ENCODE peak calls at places on chromosomes 5 and 9, in four cellular contexts. One of them, this sample, is unnamed.

GRCh38 chr9:126724226-126724625 is 80.6 kb upstream of the ZBTB43 start:
- DNase-seq in left lung: no peak
- DNase-seq in astrocyte of the cerebellum: no peak
- DNase-seq in choroid plexus epithelial cell: peak; percentile 35
- DNase-seq in this sample: no peak

GRCh38 chr5:154850255-154851062 is at the start of gene FAXDC2:
- DNase-seq in left lung: peak; percentile 79
- DNase-seq in astrocyte of the cerebellum: peak; percentile 68
- DNase-seq in choroid plexus epithelial cell: peak; percentile 92
- DNase-seq in this sample: no peak

GRCh38 chr5:133298447-133298846 is 246.6 kb downstream of the HSPA4 start:
- DNase-seq in left lung: no peak
- DNase-seq in astrocyte of the cerebellum: no peak
- DNase-seq in choroid plexus epithelial cell: no peak
- DNase-seq in this sample: no peak

GRCh38 chr5:163496286-163496685 is 9.1 kb upstream of the MAT2B start:
- DNase-seq in left lung: no peak
- DNase-seq in astrocyte of the cerebellum: no peak
- DNase-seq in choroid plexus epithelial cell: no peak
- DNase-seq in this sample: no peak

GRCh38 chr9:100579665-100580064 is 1.8 kb downstream of the CAVIN4 start:
- DNase-seq in left lung: no peak
- DNase-seq in astrocyte of the cerebellum: no peak
- DNase-seq in choroid plexus epithelial cell: peak; percentile 60
- DNase-seq in this sample: no peak

GRCh38 chr5:67015577-67016290 is 180.9 kb downstream of the CD180 start:
- DNase-seq in left lung: no peak
- DNase-seq in astrocyte of the cerebellum: no peak
- DNase-seq in choroid plexus epithelial cell: no peak
- DNase-seq in this sample: no peak

GRCh38 chr5:176748967-176749935 is 61.1 kb upstream of the UNC5A start:
- DNase-seq in left lung: no peak
- DNase-seq in astrocyte of the cerebellum: no peak
- DNase-seq in choroid plexus epithelial cell: no peak
- DNase-seq in this sample: peak; percentile 44

GRCh38 chr5:139422307-139422893 is 16.9 kb downstream of the DNAJC18 start:
- DNase-seq in left lung: no peak
- DNase-seq in astrocyte of the cerebellum: peak; percentile 70
- DNase-seq in choroid plexus epithelial cell: peak; percentile 89
- DNase-seq in this sample: no peak

GRCh38 chr9:110807956-110808598 is 139.5 kb downstream of the MUSK start:
- DNase-seq in left lung: no peak
- DNase-seq in astrocyte of the cerebellum: no peak
- DNase-seq in choroid plexus epithelial cell: no peak
- DNase-seq in this sample: no peak

GRCh38 chr9:18075253-18075977 is 398.5 kb upstream of the ADAMTSL1 start:
- DNase-seq in left lung: no peak
- DNase-seq in astrocyte of the cerebellum: no peak
- DNase-seq in choroid plexus epithelial cell: no peak
- DNase-seq in this sample: no peak

GRCh38 chr5:171826132-171826531 is 40.5 kb downstream of the SMIM23 start:
- DNase-seq in left lung: no peak
- DNase-seq in astrocyte of the cerebellum: no peak
- DNase-seq in choroid plexus epithelial cell: peak; percentile 5
- DNase-seq in this sample: peak; percentile 4

GRCh38 chr5:871596-872298 is 20.9 kb downstream of the BRD9 start:
- DNase-seq in left lung: no peak
- DNase-seq in astrocyte of the cerebellum: no peak
- DNase-seq in choroid plexus epithelial cell: no peak
- DNase-seq in this sample: no peak

GRCh38 chr5:149853019-149853648 is 91.5 kb downstream of the PDE6A start:
- DNase-seq in left lung: peak; percentile 62
- DNase-seq in astrocyte of the cerebellum: peak; percentile 78
- DNase-seq in choroid plexus epithelial cell: peak; percentile 92
- DNase-seq in this sample: peak; percentile 80

GRCh38 chr5:59034498-59035186 is 451.8 kb downstream of the RAB3C start:
- DNase-seq in left lung: no peak
- DNase-seq in astrocyte of the cerebellum: no peak
- DNase-seq in choroid plexus epithelial cell: peak; percentile 87
- DNase-seq in this sample: no peak

GRCh38 chr9:134602547-134603362 is 38.8 kb upstream of the COL5A1 start:
- DNase-seq in left lung: peak; percentile 82
- DNase-seq in astrocyte of the cerebellum: peak; percentile 99
- DNase-seq in choroid plexus epithelial cell: peak; percentile 98
- DNase-seq in this sample: no peak

GRCh38 chr5:151592855-151593408 is 1.8 kb upstream of the FAT2 start:
- DNase-seq in left lung: no peak
- DNase-seq in astrocyte of the cerebellum: no peak
- DNase-seq in choroid plexus epithelial cell: peak; percentile 31
- DNase-seq in this sample: no peak

GRCh38 chr5:148880696-148881095 is 54.3 kb downstream of the ADRB2 start:
- DNase-seq in left lung: no peak
- DNase-seq in astrocyte of the cerebellum: no peak
- DNase-seq in choroid plexus epithelial cell: no peak
- DNase-seq in this sample: no peak

GRCh38 chr5:150309101-150309897 is 6.6 kb upstream of the ARSI start:
- DNase-seq in left lung: no peak
- DNase-seq in astrocyte of the cerebellum: no peak
- DNase-seq in choroid plexus epithelial cell: no peak
- DNase-seq in this sample: no peak

GRCh38 chr5:167699434-167699833 is 592.0 kb upstream of the WWC1 start:
- DNase-seq in left lung: no peak
- DNase-seq in astrocyte of the cerebellum: peak; percentile 99
- DNase-seq in choroid plexus epithelial cell: peak; percentile 99
- DNase-seq in this sample: no peak

GRCh38 chr9:124743686-124744348 is 27.3 kb downstream of the NR6A1 start:
- DNase-seq in left lung: no peak
- DNase-seq in astrocyte of the cerebellum: peak; percentile 15
- DNase-seq in choroid plexus epithelial cell: peak; percentile 38
- DNase-seq in this sample: no peak

GRCh38 chr9:110027624-110028023 is 180.3 kb downstream of the C9orf152 start:
- DNase-seq in left lung: no peak
- DNase-seq in astrocyte of the cerebellum: no peak
- DNase-seq in choroid plexus epithelial cell: peak; percentile 94
- DNase-seq in this sample: no peak

GRCh38 chr5:168086104-168086610 is 205.3 kb upstream of the WWC1 start:
- DNase-seq in left lung: no peak
- DNase-seq in astrocyte of the cerebellum: no peak
- DNase-seq in choroid plexus epithelial cell: no peak
- DNase-seq in this sample: no peak

GRCh38 chr5:131462479-131462878 is 172.6 kb downstream of the RAPGEF6 start:
- DNase-seq in left lung: no peak
- DNase-seq in astrocyte of the cerebellum: no peak
- DNase-seq in choroid plexus epithelial cell: no peak
- DNase-seq in this sample: no peak

GRCh38 chr5:38078161-38078560 is 180.2 kb upstream of the EGFLAM start:
- DNase-seq in left lung: no peak
- DNase-seq in astrocyte of the cerebellum: no peak
- DNase-seq in choroid plexus epithelial cell: peak; percentile 32
- DNase-seq in this sample: no peak

GRCh38 chr5:14405267-14405666 is 176.3 kb upstream of the OTULINL start:
- DNase-seq in left lung: no peak
- DNase-seq in astrocyte of the cerebellum: no peak
- DNase-seq in choroid plexus epithelial cell: no peak
- DNase-seq in this sample: no peak

GRCh38 chr9:124661184-124661755 is 109.8 kb downstream of the NR6A1 start:
- DNase-seq in left lung: no peak
- DNase-seq in astrocyte of the cerebellum: no peak
- DNase-seq in choroid plexus epithelial cell: peak; percentile 39
- DNase-seq in this sample: no peak

GRCh38 chr9:116767219-116767618 is 80.1 kb downstream of the TRIM32 start:
- DNase-seq in left lung: no peak
- DNase-seq in astrocyte of the cerebellum: no peak
- DNase-seq in choroid plexus epithelial cell: no peak
- DNase-seq in this sample: no peak

GRCh38 chr5:149466457-149466972 is 84.7 kb downstream of the CSNK1A1 start:
- DNase-seq in left lung: no peak
- DNase-seq in astrocyte of the cerebellum: no peak
- DNase-seq in choroid plexus epithelial cell: peak; percentile 63
- DNase-seq in this sample: peak; percentile 69

GRCh38 chr9:110809038-110809595 is 140.5 kb downstream of the MUSK start:
- DNase-seq in left lung: no peak
- DNase-seq in astrocyte of the cerebellum: no peak
- DNase-seq in choroid plexus epithelial cell: no peak
- DNase-seq in this sample: no peak

GRCh38 chr9:96413312-96414221 is 4.6 kb downstream of the ZNF367 start:
- DNase-seq in left lung: no peak
- DNase-seq in astrocyte of the cerebellum: no peak
- DNase-seq in choroid plexus epithelial cell: no peak
- DNase-seq in this sample: no peak

GRCh38 chr5:168425997-168426863 is 60.0 kb upstream of the RARS1 start:
- DNase-seq in left lung: no peak
- DNase-seq in astrocyte of the cerebellum: no peak
- DNase-seq in choroid plexus epithelial cell: no peak
- DNase-seq in this sample: no peak

GRCh38 chr9:615756-616155 is 225.7 kb upstream of the DMRT1 start:
- DNase-seq in left lung: no peak
- DNase-seq in astrocyte of the cerebellum: no peak
- DNase-seq in choroid plexus epithelial cell: no peak
- DNase-seq in this sample: no peak

DNA sequence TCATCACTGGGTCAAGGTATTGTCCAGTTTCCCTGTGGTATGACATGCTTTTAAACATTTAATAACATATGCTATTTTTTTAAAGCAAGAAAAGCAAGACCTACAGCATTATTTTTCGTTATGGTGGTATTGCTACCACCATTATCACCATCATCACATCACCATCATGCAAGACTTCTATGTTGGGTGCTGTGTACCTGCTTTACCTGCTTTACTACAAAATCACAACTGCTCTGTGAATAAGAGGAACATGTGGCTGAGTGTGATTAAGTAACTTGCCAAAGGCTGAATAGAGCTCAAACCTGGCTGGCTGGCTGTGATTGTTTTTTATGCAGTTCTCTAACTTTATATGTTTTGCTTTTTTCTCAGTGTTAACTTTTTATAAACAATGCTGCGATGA is 140.8 kb upstream of the CLINT1 start:
- DNase-seq in left lung: no peak
- DNase-seq in astrocyte of the cerebellum: no peak
- DNase-seq in choroid plexus epithelial cell: no peak
- DNase-seq in this sample: no peak
- H3K4me3 ChIP-seq in left lung: no peak overlapping the region
- H3K4me3 ChIP-seq in astrocyte of the cerebellum: no peak overlapping the region
- H3K4me3 ChIP-seq in choroid plexus epithelial cell: no peak overlapping the region
- H3K4me3 ChIP-seq in this sample: no peak overlapping the region

DNA sequence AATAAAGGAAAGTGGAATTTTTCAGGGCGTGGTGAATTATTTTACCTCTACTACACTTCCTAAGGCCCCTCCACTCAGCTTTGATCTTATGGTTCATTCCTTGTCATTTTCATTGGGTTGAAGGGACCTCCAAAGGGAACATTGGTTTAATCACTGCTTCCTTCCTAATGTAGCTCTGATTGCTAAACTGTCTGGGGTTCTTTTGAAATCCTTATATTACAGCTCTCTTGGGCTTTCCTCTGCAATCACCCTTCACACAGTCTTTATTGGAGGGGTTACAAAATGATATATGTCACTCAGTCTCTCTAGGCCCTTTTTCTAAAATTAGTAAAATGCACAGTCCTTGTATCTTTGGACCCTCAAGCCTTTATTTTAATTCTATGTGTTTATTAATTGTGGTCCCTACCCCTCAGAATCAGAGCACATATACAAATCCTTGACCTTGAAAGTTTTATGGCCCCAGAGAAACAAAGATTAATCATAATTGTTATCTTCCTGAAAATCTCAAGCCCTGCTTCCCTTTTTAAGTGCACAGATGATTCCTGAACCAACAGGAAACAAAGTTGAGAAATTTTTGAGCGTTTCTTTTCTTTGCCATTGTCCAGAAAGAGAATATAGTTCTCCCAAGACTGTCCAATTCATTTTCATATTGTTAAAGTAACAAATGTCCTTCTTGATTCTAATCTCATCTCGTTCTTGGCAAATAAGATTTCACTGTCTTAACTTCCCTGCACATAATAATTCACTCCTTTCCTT is 330.0 kb downstream of the ARRDC3 start:
- DNase-seq in left lung: no peak
- DNase-seq in astrocyte of the cerebellum: no peak
- DNase-seq in choroid plexus epithelial cell: no peak
- DNase-seq in this sample: no peak
- TF ChIP-seq CTCF in left lung: no peak
- TF ChIP-seq CTCF in astrocyte of the cerebellum: no peak
- TF ChIP-seq CTCF in choroid plexus epithelial cell: no peak
- TF ChIP-seq CTCF in this sample: no peak

DNA sequence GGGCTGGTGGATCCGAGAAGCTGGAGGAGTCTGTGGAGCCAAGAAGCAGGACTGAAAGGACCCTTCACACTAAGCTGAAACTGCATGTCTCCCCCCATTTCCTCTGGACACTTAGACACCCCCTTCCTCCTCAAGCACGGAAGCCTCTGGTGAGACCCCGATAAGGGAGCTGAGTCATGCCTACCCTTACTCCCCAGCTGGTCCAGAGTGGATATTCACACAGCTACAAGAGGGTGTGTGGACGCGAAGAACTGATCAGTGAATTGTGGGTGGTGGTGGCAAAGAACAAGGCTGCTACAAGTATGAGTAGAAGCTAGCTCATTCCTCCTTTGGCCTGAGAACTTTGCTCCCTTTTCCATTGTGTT is 4.3 kb downstream of the TLN1 start:
- DNase-seq in left lung: no peak
- DNase-seq in astrocyte of the cerebellum: no peak
- DNase-seq in choroid plexus epithelial cell: no peak
- DNase-seq in this sample: no peak
- H3K4me3 ChIP-seq in left lung: no peak overlapping the region
- H3K4me3 ChIP-seq in astrocyte of the cerebellum: peak overlapping the region; percentile 88
- H3K4me3 ChIP-seq in choroid plexus epithelial cell: peak overlapping the region; percentile 46
- H3K4me3 ChIP-seq in this sample: peak overlapping the region; percentile 75

GRCh38 chr5:157469073-157469472 is 9.1 kb downstream of the NIPAL4 start:
- DNase-seq in left lung: no peak
- DNase-seq in astrocyte of the cerebellum: no peak
- DNase-seq in choroid plexus epithelial cell: no peak
- DNase-seq in this sample: no peak

GRCh38 chr5:157469687-157470086 is 9.7 kb downstream of the NIPAL4 start:
- DNase-seq in left lung: no peak
- DNase-seq in astrocyte of the cerebellum: no peak
- DNase-seq in choroid plexus epithelial cell: no peak
- DNase-seq in this sample: no peak

GRCh38 chr5:157473383-157474370 is 13.7 kb downstream of the NIPAL4 start:
- DNase-seq in left lung: no peak
- DNase-seq in astrocyte of the cerebellum: no peak
- DNase-seq in choroid plexus epithelial cell: peak; percentile 34
- DNase-seq in this sample: no peak

GRCh38 chr5:157470616-157471015 is 10.6 kb downstream of the NIPAL4 start:
- DNase-seq in left lung: no peak
- DNase-seq in astrocyte of the cerebellum: no peak
- DNase-seq in choroid plexus epithelial cell: no peak
- DNase-seq in this sample: no peak

GRCh38 chr5:157471709-157472108 is 11.7 kb downstream of the NIPAL4 start:
- DNase-seq in left lung: no peak
- DNase-seq in astrocyte of the cerebellum: no peak
- DNase-seq in choroid plexus epithelial cell: peak; percentile 58
- DNase-seq in this sample: no peak
- TF ChIP-seq CTCF in left lung: peak; percentile 14
- TF ChIP-seq CTCF in astrocyte of the cerebellum: peak; percentile 69
- TF ChIP-seq CTCF in choroid plexus epithelial cell: peak; percentile 85
- TF ChIP-seq CTCF in this sample: peak; percentile 57

GRCh38 chr9:137912671-137913070 is 35.1 kb downstream of the CACNA1B start:
- DNase-seq in left lung: no peak
- DNase-seq in astrocyte of the cerebellum: no peak
- DNase-seq in choroid plexus epithelial cell: no peak
- DNase-seq in this sample: no peak
- H3K4me3 ChIP-seq in left lung: no peak overlapping the region
- H3K4me3 ChIP-seq in astrocyte of the cerebellum: no peak overlapping the region
- H3K4me3 ChIP-seq in choroid plexus epithelial cell: no peak overlapping the region
- H3K4me3 ChIP-seq in this sample: no peak overlapping the region

This sample was measured in spleen.